ENCODE peak calls at places on chromosome 12, in seven cellular contexts. Z is iris pigment epithelial cell; G is activated gamma-delta T cell treated with anti-CD3 and anti-CD28 coated beads, Interleukin-2, amount 50 U/mL, for 16 hours; V is EH; O is heart right ventricle; E is HAP-1; Q is HTR-8/SVneo. M is an unnamed sample.

GRCh38 chr12:48681738-48682532 is at the start of gene KANSL2:
- DNase-seq in V (peak), Q (peak), O (peak), G (peak), E (peak), Z (peak), M (peak)

GRCh38 chr12:57162541-57163125 is 15.2 kb upstream of the LRP1-AS start:
- DNase-seq in Z (no peak), G (no peak), Q (no peak), O (no peak), E (no peak), V (no peak), M (no peak)

GRCh38 chr12:20883288-20883687 is 72.8 kb downstream of the SLCO1B3 start:
- DNase-seq in Z (peak), V (no peak), G (no peak), Q (no peak), E (no peak), O (peak), M (no peak)

GRCh38 chr12:94073441-94074051 is 74.8 kb upstream of the PLXNC1 start:
- DNase-seq in Z (peak), O (peak), Q (no peak), V (no peak), E (no peak), G (no peak), M (no peak)

GRCh38 chr12:65536876-65537661 is 258.6 kb downstream of the MSRB3 start:
- DNase-seq in Z (peak), G (no peak), V (peak), O (peak), E (no peak), Q (peak), M (no peak)

GRCh38 chr12:65566776-65567175 is 257.5 kb upstream of the HMGA2 start:
- DNase-seq in E (no peak), Q (no peak), O (no peak), G (no peak), V (peak), Z (no peak), M (no peak)

GRCh38 chr12:130473266-130473665 is 135.6 kb downstream of the PIWIL1 start:
- DNase-seq in G (no peak), Q (no peak), Z (no peak), O (no peak), E (no peak), V (no peak), M (no peak)

GRCh38 chr12:56749853-56750252 is 2.3 kb downstream of the PRIM1 start:
- DNase-seq in Z (no peak), V (no peak), G (no peak), Q (no peak), E (no peak), O (no peak), M (no peak)

GRCh38 chr12:14416658-14417057 is 51.2 kb downstream of the ATF7IP start:
- DNase-seq in V (peak), G (no peak), O (peak), E (peak), Z (peak), Q (peak), M (no peak)

GRCh38 chr12:57160021-57160420 is 12.6 kb upstream of the LRP1-AS start:
- DNase-seq in Z (no peak), V (no peak), E (no peak), Q (no peak), O (no peak), G (no peak), M (no peak)

GRCh38 chr12:101885912-101886561 is 8.7 kb downstream of the DRAM1 start:
- DNase-seq in E (no peak), O (no peak), Z (no peak), V (no peak), Q (no peak), G (no peak), M (no peak)

GRCh38 chr12:113203852-113204760 is 17.2 kb upstream of the TPCN1 start:
- DNase-seq in Z (peak), G (no peak), Q (no peak), V (no peak), O (no peak), E (no peak), M (no peak)

GRCh38 chr12:119393685-119394084 is 59.2 kb downstream of the CCDC60 start:
- DNase-seq in Z (no peak), Q (no peak), E (no peak), O (no peak), V (no peak), G (no peak), M (no peak)

GRCh38 chr12:121300083-121300819 is 3.7 kb upstream of the CAMKK2 start:
- DNase-seq in E (no peak), Q (no peak), G (no peak), V (no peak), Z (no peak), O (no peak), M (no peak)

GRCh38 chr12:113467154-113467513 is 4.5 kb downstream of the LHX5 start:
- DNase-seq in O (no peak), Z (no peak), E (no peak), Q (no peak), V (no peak), G (no peak), M (no peak)

GRCh38 chr12:132162508-132163031 is 18.3 kb downstream of the NOC4L start:
- DNase-seq in O (no peak), E (no peak), G (no peak), Q (no peak), Z (peak), V (peak), M (no peak)

GRCh38 chr12:2341871-2342270 is 289.1 kb downstream of the CACNA1C start:
- DNase-seq in Z (peak), O (no peak), Q (no peak), E (no peak), G (no peak), V (peak), M (no peak)

GRCh38 chr12:79098530-79098929 is 234.0 kb downstream of the SYT1 start:
- DNase-seq in O (no peak), V (no peak), Q (no peak), G (no peak), Z (peak), E (no peak), M (no peak)

GRCh38 chr12:125140239-125140917 is 75.1 kb downstream of the AACS start:
- DNase-seq in Z (no peak), Q (peak), V (no peak), E (no peak), O (no peak), G (no peak), M (no peak)

GRCh38 chr12:19155981-19156734 is 26.6 kb downstream of the PLEKHA5 start:
- DNase-seq in V (no peak), G (no peak), Z (no peak), O (no peak), Q (no peak), E (no peak), M (no peak)

GRCh38 chr12:5577239-5577638 is 145.3 kb downstream of the NTF3 start:
- DNase-seq in V (no peak), O (peak), Q (no peak), G (no peak), E (no peak), Z (no peak), M (no peak)

GRCh38 chr12:85564786-85565185 is 271.4 kb downstream of the RASSF9 start:
- DNase-seq in Q (no peak), G (no peak), V (no peak), E (no peak), Z (no peak), O (no peak), M (no peak)

GRCh38 chr12:106942775-106943174 is 12.9 kb upstream of the TMEM263 start:
- DNase-seq in G (no peak), E (no peak), Q (no peak), V (no peak), O (no peak), Z (no peak), M (no peak)

GRCh38 chr12:93886533-93887511 is 209.6 kb downstream of the CRADD start:
- DNase-seq in O (no peak), E (no peak), Q (peak), G (no peak), V (peak), Z (peak), M (no peak)

M was measured in stimulated activated CD8-positive, alpha-beta memory T cell treated with anti-CD3 and anti-CD28 coated beads, Interleukin-12 subunit alpha, Interleukin-12 subunit beta, amount 100 ng/mL, for 1 hour.